ENCODE peak calls at places on chromosome 15, in seven cellular contexts. V is HFFc6; Y is NCI-H748 treated with DMSO at 0.1 percent for 48 hours; N is esophagus muscularis mucosa; G is stimulated activated CD8-positive, alpha-beta memory T cell treated with anti-CD3 and anti-CD28 coated beads, Interleukin-2, amount 100 ng/mL, for 1 hour; Z is SK-MEL-5; U is foreskin keratinocyte. L is an unnamed sample.

GRCh38 chr15:57866149-57866736 is 159.7 kb downstream of the POLR2M start:
- DNase-seq in N (peak), G (no peak), Z (peak), U (no peak), Y (peak), V (peak), L (peak)

GRCh38 chr15:63502137-63502801 is 2.1 kb upstream of the USP3 start:
- DNase-seq in Z (no peak), U (no peak), V (no peak), Y (peak), N (no peak), G (no peak), L (no peak)

GRCh38 chr15:37143351-37143750 is 43.0 kb upstream of the MEIS2 start:
- DNase-seq in N (no peak), Y (no peak), U (no peak), V (no peak), Z (no peak), G (no peak), L (no peak)

GRCh38 chr15:73951591-73951990 is 25.3 kb downstream of the LOXL1 start:
- DNase-seq in U (no peak), N (no peak), G (no peak), Z (no peak), V (no peak), Y (no peak), L (no peak)

GRCh38 chr15:70508561-70509281 is 254.6 kb downstream of the UACA start:
- DNase-seq in N (no peak), U (peak), V (peak), Z (no peak), G (no peak), Y (no peak), L (no peak)

GRCh38 chr15:90645873-90646605 is 71.1 kb upstream of the BLM start:
- DNase-seq in Y (no peak), N (no peak), G (no peak), Z (no peak), V (no peak), U (no peak), L (no peak)

GRCh38 chr15:89406756-89407650 is 72.4 kb upstream of the POLG start:
- DNase-seq in V (no peak), G (no peak), Z (no peak), N (no peak), Y (no peak), U (no peak), L (no peak)

GRCh38 chr15:77017761-77018720 is 23.1 kb downstream of the PSTPIP1 start:
- DNase-seq in Y (no peak), G (no peak), N (no peak), Z (no peak), V (no peak), U (no peak), L (no peak)

GRCh38 chr15:29821416-29822099 is 710 bp downstream of the TJP1 start:
- DNase-seq in N (no peak), Y (peak), G (no peak), U (no peak), V (peak), Z (peak), L (peak)

GRCh38 chr15:92930061-92930460 is 29.9 kb downstream of the CHD2 start:
- DNase-seq in G (no peak), U (no peak), Z (no peak), N (no peak), V (no peak), Y (no peak), L (no peak)

GRCh38 chr15:69056365-69056764 is 41.9 kb downstream of the NOX5 start:
- DNase-seq in U (no peak), Y (no peak), V (no peak), N (no peak), Z (no peak), G (no peak), L (no peak)

GRCh38 chr15:39629376-39629775 is 48.5 kb downstream of the THBS1 start:
- DNase-seq in N (no peak), Y (no peak), V (no peak), U (peak), G (peak), Z (no peak), L (peak)

GRCh38 chr15:74294010-74294409 is 57.9 kb downstream of the CCDC33 start:
- DNase-seq in Y (no peak), N (no peak), V (no peak), U (no peak), G (no peak), Z (no peak), L (no peak)

GRCh38 chr15:63198315-63198714 is 8.9 kb downstream of the RAB8B start:
- DNase-seq in G (no peak), U (no peak), V (no peak), Y (no peak), N (no peak), Z (no peak), L (no peak)

GRCh38 chr15:39336926-39337325 is 244.0 kb upstream of the THBS1 start:
- DNase-seq in V (no peak), U (no peak), Y (no peak), G (no peak), Z (peak), N (no peak), L (no peak)

GRCh38 chr15:69410290-69410874 is 3.8 kb upstream of the KIF23 start:
- DNase-seq in V (peak), Z (peak), Y (no peak), G (no peak), U (peak), N (no peak), L (no peak)

GRCh38 chr15:38879909-38880471 is 315.4 kb upstream of the RASGRP1 start:
- DNase-seq in U (no peak), G (no peak), V (peak), N (no peak), Y (no peak), Z (no peak), L (no peak)

GRCh38 chr15:76363251-76363650 is 26.7 kb downstream of the ISL2 start:
- DNase-seq in N (no peak), G (no peak), U (no peak), Z (no peak), V (no peak), Y (no peak), L (no peak)

GRCh38 chr15:98952381-98952803 is 55.2 kb downstream of the PGPEP1L start:
- DNase-seq in G (no peak), V (no peak), Y (no peak), Z (no peak), N (no peak), U (no peak), L (no peak)

GRCh38 chr15:40190591-40190990 is 29.7 kb downstream of the BUB1B start:
- DNase-seq in U (peak), Y (no peak), G (no peak), Z (peak), N (no peak), V (peak), L (no peak)

GRCh38 chr15:78177447-78177873 is 28.3 kb downstream of the IDH3A start:
- DNase-seq in N (no peak), Y (no peak), Z (peak), U (no peak), V (no peak), G (no peak), L (no peak)

GRCh38 chr15:69132430-69132829 is 28.0 kb upstream of the GLCE start:
- DNase-seq in Z (no peak), G (no peak), N (no peak), Y (no peak), U (no peak), V (no peak), L (no peak)

GRCh38 chr15:87038404-87038803 is 958.7 kb downstream of the AGBL1 start:
- DNase-seq in V (no peak), N (no peak), G (no peak), Z (peak), U (no peak), Y (no peak), L (no peak)

GRCh38 chr15:35858707-35859106 is 312.7 kb upstream of the DPH6 start:
- DNase-seq in N (no peak), Z (no peak), V (no peak), Y (no peak), U (no peak), G (no peak), L (no peak)

GRCh38 chr15:84725001-84725491 is 9.1 kb upstream of the SEC11A start:
- DNase-seq in Y (no peak), N (no peak), V (peak), Z (peak), U (no peak), G (no peak), L (peak)

GRCh38 chr15:41511331-41512077 is 2.1 kb downstream of the LTK start:
- DNase-seq in Y (no peak), U (no peak), V (no peak), N (no peak), G (no peak), Z (no peak), L (no peak)

GRCh38 chr15:88174571-88174970 is 82.0 kb downstream of the NTRK3 start:
- DNase-seq in Z (no peak), U (no peak), N (no peak), G (no peak), Y (no peak), V (no peak), L (no peak)

GRCh38 chr15:76951161-76951714 is 19.7 kb downstream of the RCN2 start:
- DNase-seq in Z (peak), G (no peak), V (no peak), N (no peak), Y (no peak), U (no peak), L (no peak)

GRCh38 chr15:100713163-100713867 is 110.9 kb downstream of the ASB7 start:
- DNase-seq in U (peak), G (no peak), Z (peak), V (peak), Y (no peak), N (no peak), L (no peak)

GRCh38 chr15:85094685-85095084 is 113.0 kb downstream of the PDE8A start:
- DNase-seq in U (peak), N (no peak), Y (no peak), Z (no peak), G (no peak), V (peak), L (no peak)

GRCh38 chr15:69415381-69415780 is 1.2 kb downstream of the KIF23 start:
- DNase-seq in V (no peak), U (no peak), N (no peak), Z (peak), Y (no peak), G (no peak), L (no peak)

L was measured in CD4-positive, CD25-positive, alpha-beta regulatory T cell.